ENCODE peak calls at places on chromosomes 11 and 22, in six cellular contexts. V is breast epithelium; H is right lobe of liver; I is CD4-positive, CD25-positive, alpha-beta regulatory T cell; M is body of pancreas; E is cardiac muscle cell. L is an unnamed sample.

GRCh38 chr11:131664811-131665210 is 294.4 kb downstream of the NTM start:
- DNase-seq in I (no peak), M (no peak), V (no peak), H (no peak), E (no peak), L (no peak)

GRCh38 chr11:47768090-47768620 is 1.0 kb upstream of the FNBP4 start:
- DNase-seq in M (peak; percentile 71), E (peak; percentile 87), V (peak; percentile 65), H (peak; percentile 55), I (no peak), L (peak; percentile 82)

GRCh38 chr22:20130739-20131592 is 638 bp upstream of the ZDHHC8 start:
- DNase-seq in V (peak; percentile 76), E (peak; percentile 88), I (peak; percentile 75), H (peak; percentile 88), M (peak; percentile 88), L (peak; percentile 92)

GRCh38 chr11:77049081-77049480 is 14.9 kb downstream of the B3GNT6 start:
- DNase-seq in I (no peak), E (no peak), V (no peak), M (no peak), H (no peak), L (no peak)

GRCh38 chr11:60119708-60120107 is 31.2 kb downstream of the MS4A2 start:
- DNase-seq in V (no peak), E (no peak), I (no peak), H (no peak), M (no peak), L (no peak)

GRCh38 chr11:20342347-20343279 is 20.9 kb upstream of the HTATIP2 start:
- DNase-seq in V (no peak), I (no peak), E (peak; percentile 22), M (no peak), H (no peak), L (no peak)

GRCh38 chr11:95675585-95675984 is 114.0 kb downstream of the FAM76B start:
- DNase-seq in H (no peak), V (no peak), I (no peak), M (no peak), E (no peak), L (no peak)

GRCh38 chr11:126079640-126080205 is 17.1 kb upstream of the CDON start:
- DNase-seq in H (no peak), M (no peak), E (no peak), V (no peak), I (no peak), L (no peak)

DNA sequence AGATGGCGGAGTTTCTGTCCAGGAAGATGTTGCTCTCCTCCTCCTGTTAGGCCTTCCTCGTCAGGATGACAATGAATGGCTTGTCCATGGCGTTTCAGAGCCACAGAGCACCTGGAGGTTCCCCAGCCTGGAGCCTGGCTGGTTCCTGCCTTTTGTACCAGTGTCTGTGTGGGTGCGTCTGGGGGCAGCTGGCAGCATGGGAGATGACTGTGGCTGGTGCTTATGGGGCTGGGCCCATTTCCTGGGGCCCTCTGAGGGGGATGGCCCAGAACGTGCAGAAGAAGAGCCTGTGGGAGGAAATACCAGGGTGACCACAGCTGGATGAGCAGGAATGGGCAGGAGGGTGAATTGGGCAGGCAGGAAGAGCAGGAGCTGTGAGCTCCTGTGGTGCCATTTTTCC is 6.7 kb downstream of the SLC37A2 start:
- DNase-seq in E (peak; percentile 32), H (no peak), I (no peak), M (no peak), V (no peak), L (no peak)
- H3K4me1 ChIP-seq in E (peaks cover 3% of the 10 kb centered on the region), H (no peaks in the 10 kb centered on the region), I (no peaks in the 10 kb centered on the region), M (peaks cover 13% of the 10 kb centered on the region), V (no peaks in the 10 kb centered on the region), L (peaks cover 25% of the 10 kb centered on the region)

GRCh38 chr22:31173386-31174145 is 13.6 kb downstream of the RNF185 start:
- DNase-seq in V (no peak), H (no peak), I (no peak), M (no peak), E (peak; percentile 64), L (no peak)
- H3K27ac ChIP-seq in V (no peak overlapping the region), H (peak overlapping the region; percentile 2), I (no peak overlapping the region), M (no peak overlapping the region), E (no peak overlapping the region), L (no peak overlapping the region)

GRCh38 chr11:110711776-110712642 is at the start of gene ARHGAP20:
- DNase-seq in H (peak; percentile 86), E (peak; percentile 83), M (peak; percentile 52), V (peak; percentile 54), I (no peak), L (peak; percentile 84)

GRCh38 chr11:110711448-110711775 is 825 bp downstream of the ARHGAP20 start:
- DNase-seq in E (no peak), I (no peak), H (no peak), V (no peak), M (no peak), L (no peak)

GRCh38 chr11:110712643-110713468 is 619 bp upstream of the ARHGAP20 start:
- DNase-seq in M (peak; percentile 3), E (peak; percentile 74), V (no peak), I (no peak), H (peak; percentile 35), L (no peak)

GRCh38 chr11:110715541-110715940 is 3.3 kb upstream of the ARHGAP20 start:
- DNase-seq in H (no peak), V (no peak), I (no peak), M (no peak), E (peak; percentile 81), L (no peak)

GRCh38 chr11:110713469-110713776 is 1.2 kb upstream of the ARHGAP20 start:
- DNase-seq in H (peak; percentile 26), V (no peak), I (no peak), M (no peak), E (no peak), L (no peak)
- H3K27me3 ChIP-seq in H (no peaks in the 10 kb centered on the region), V (peaks cover 4% of the 10 kb centered on the region), I (peaks cover 51% of the 10 kb centered on the region), M (no peaks in the 10 kb centered on the region), E (peaks cover 83% of the 10 kb centered on the region), L (no peaks in the 10 kb centered on the region)

GRCh38 chr11:33706546-33706945 is 5.9 kb upstream of the C11orf91 start:
- DNase-seq in M (no peak), E (peak; percentile 55), H (no peak), V (no peak), I (no peak), L (no peak)
- H3K4me1 ChIP-seq in M (peaks cover 47% of the 10 kb centered on the region), E (no peaks in the 10 kb centered on the region), H (no peaks in the 10 kb centered on the region), V (peaks cover 29% of the 10 kb centered on the region), I (no peaks in the 10 kb centered on the region), L (peaks cover 81% of the 10 kb centered on the region)

L was measured in lower lobe of right lung.